ENCODE peak calls at places on chromosomes 12 and 14, in five cellular contexts. H is K562, S is HCT116, W is HepG2, Z is GM12878. U is an unnamed sample.
A peak's percentile ranks its signal among the peaks of the same experiment; 100 is the strongest.

GRCh38 chr12:121713257-121714155 is 954 bp downstream of the TMEM120B start:
- DNase-seq in H (peak; percentile 46), S (no peak), W (no peak), Z (no peak), U (no peak)

GRCh38 chr14:54366726-54367707 is 29.8 kb upstream of the CDKN3 start:
- DNase-seq in H (peak; percentile 59), S (peak; percentile 49), W (peak; percentile 84), Z (no peak), U (peak; percentile 30)

GRCh38 chr12:87150969-87151662 is 878.1 kb downstream of the C12orf50 start:
- DNase-seq in H (no peak), S (no peak), W (no peak), Z (peak; percentile 4), U (no peak)

GRCh38 chr12:4159851-4160250 is 113.7 kb upstream of the CCND2 start:
- DNase-seq in H (no peak), S (no peak), W (no peak), Z (no peak), U (no peak)

GRCh38 chr14:85531141-85531593 is 1.2 kb downstream of the FLRT2 start:
- DNase-seq in H (no peak), S (no peak), W (no peak), Z (no peak), U (peak; percentile 5)

GRCh38 chr12:45703942-45704341 is 25.6 kb upstream of the ARID2 start:
- DNase-seq in H (no peak), S (no peak), W (no peak), Z (no peak), U (no peak)

GRCh38 chr14:52044791-52045522 is 23.9 kb downstream of the NID2 start:
- DNase-seq in H (no peak), S (no peak), W (no peak), Z (no peak), U (no peak)

GRCh38 chr14:24310666-24311604 is at the start of gene LTB4R:
- DNase-seq in H (no peak), S (no peak), W (no peak), Z (no peak), U (no peak)

GRCh38 chr12:116599285-116600122 is 40.3 kb downstream of the MAP1LC3B2 start:
- DNase-seq in H (peak; percentile 90), S (peak; percentile 26), W (peak; percentile 22), Z (peak; percentile 7), U (peak; percentile 81)

GRCh38 chr14:61505815-61506809 is 184.7 kb downstream of the PRKCH start:
- DNase-seq in H (no peak), S (no peak), W (no peak), Z (no peak), U (no peak)

GRCh38 chr12:79766705-79767464 is 76.1 kb upstream of the PAWR start:
- DNase-seq in H (no peak), S (no peak), W (no peak), Z (no peak), U (no peak)

GRCh38 chr14:70641548-70642312 is at the start of gene TTC9:
- DNase-seq in H (peak; percentile 9), S (no peak), W (no peak), Z (no peak), U (peak; percentile 89)

GRCh38 chr14:70640938-70641547 is 673 bp upstream of the TTC9 start:
- DNase-seq in H (no peak), S (no peak), W (no peak), Z (peak; percentile 60), U (peak; percentile 68)

GRCh38 chr14:70644016-70644415 is 2.3 kb downstream of the TTC9 start:
- DNase-seq in H (no peak), S (no peak), W (no peak), Z (no peak), U (no peak)

GRCh38 chr14:70645892-70646291 is 4.2 kb downstream of the TTC9 start:
- DNase-seq in H (no peak), S (no peak), W (no peak), Z (no peak), U (no peak)

GRCh38 chr14:70642313-70643235 is 858 bp downstream of the TTC9 start:
- DNase-seq in H (no peak), S (no peak), W (no peak), Z (no peak), U (peak; percentile 77)
- TF ChIP-seq RAD21 in H (no peak), S (no peak), W (no peak), Z (no peak), U (no peak)

DNA sequence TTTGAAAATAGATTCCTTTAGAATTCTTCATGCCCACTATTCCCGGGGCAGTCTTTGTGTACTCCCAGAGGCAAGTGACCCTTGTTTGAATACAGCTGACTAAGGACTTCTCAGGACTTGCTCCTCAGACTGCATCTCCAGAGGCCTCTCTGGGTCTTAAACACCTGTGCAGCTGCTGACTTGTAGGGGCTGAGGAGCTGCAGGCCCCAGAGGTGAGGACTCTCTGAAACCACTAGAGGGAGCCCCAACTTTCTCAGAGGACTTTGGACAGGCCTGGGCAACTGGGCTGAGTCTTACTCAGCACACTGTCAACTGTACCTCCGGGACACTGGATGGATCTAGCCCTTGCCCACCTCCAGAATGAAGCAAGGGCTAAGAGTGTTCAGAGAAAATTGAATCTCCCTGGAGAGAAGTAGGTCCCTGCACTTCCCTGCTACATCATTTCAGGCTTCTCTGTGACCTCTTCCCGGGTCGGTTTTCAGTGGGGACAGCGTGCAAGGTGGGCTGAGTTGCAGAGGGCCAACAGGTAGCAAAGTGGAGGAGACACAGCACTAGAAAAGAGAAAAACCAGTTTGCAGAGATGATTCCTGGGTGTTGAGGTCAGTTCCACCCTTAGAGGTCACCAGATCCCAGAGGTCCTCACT is 164.6 kb downstream of the TMEM117 start:
- DNase-seq in H (peak; percentile 70), S (peak; percentile 60), W (peak; percentile 81), Z (no peak), U (peak; percentile 11)
- TF ChIP-seq ZBTB33 in H (no peak), S (no peak), W (no peak), Z (no peak), U (no peak)

DNA sequence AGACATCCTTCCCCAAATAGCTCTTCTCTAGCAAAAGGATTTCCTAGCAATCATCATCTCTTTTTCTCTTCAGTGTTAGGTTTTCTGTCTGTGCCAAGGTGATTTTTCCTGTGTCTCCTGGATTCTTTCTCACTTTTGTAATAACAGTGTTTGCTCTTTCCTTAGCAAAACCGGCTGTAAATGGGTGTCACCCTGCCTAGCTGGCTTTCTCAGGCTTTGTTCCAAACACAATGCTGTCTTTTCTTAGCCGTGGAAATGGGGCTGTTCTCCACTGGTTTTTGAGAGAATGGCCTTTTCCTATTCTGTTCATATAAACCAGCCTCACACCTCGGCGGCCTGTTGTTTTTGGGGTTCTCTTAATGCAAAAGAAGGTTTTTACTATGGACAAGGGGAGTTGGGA is 21.9 kb downstream of the JDP2 start:
- DNase-seq in H (no peak), S (no peak), W (no peak), Z (no peak), U (no peak)
- H3K4me2 ChIP-seq in H (no peak overlapping the region), S (no peak overlapping the region), W (peak overlapping the region; percentile 37), Z (no peak overlapping the region), U (no peak overlapping the region)

GRCh38 chr14:81557137-81557536 is 23.5 kb upstream of the SEL1L start:
- DNase-seq in H (no peak), S (no peak), W (no peak), Z (no peak), U (no peak)

GRCh38 chr14:81561084-81561775 is 27.6 kb upstream of the SEL1L start:
- DNase-seq in H (no peak), S (no peak), W (no peak), Z (no peak), U (no peak)

GRCh38 chr14:81555051-81555450 is 21.4 kb upstream of the SEL1L start:
- DNase-seq in H (no peak), S (no peak), W (no peak), Z (no peak), U (no peak)

GRCh38 chr14:81562818-81563217 is 29.2 kb upstream of the SEL1L start:
- DNase-seq in H (no peak), S (no peak), W (no peak), Z (no peak), U (no peak)

GRCh38 chr14:81559385-81559784 is 25.7 kb upstream of the SEL1L start:
- DNase-seq in H (no peak), S (no peak), W (no peak), Z (no peak), U (no peak)
- TF ChIP-seq RAD21 in H (no peak), S (no peak), W (no peak), Z (no peak), U (no peak)

GRCh38 chr12:59827767-59828166 is 231.9 kb downstream of the SLC16A7 start:
- DNase-seq in H (no peak), S (no peak), W (no peak), Z (no peak), U (no peak)

GRCh38 chr12:59820594-59821011 is 224.8 kb downstream of the SLC16A7 start:
- DNase-seq in H (no peak), S (no peak), W (no peak), Z (no peak), U (no peak)

DNA sequence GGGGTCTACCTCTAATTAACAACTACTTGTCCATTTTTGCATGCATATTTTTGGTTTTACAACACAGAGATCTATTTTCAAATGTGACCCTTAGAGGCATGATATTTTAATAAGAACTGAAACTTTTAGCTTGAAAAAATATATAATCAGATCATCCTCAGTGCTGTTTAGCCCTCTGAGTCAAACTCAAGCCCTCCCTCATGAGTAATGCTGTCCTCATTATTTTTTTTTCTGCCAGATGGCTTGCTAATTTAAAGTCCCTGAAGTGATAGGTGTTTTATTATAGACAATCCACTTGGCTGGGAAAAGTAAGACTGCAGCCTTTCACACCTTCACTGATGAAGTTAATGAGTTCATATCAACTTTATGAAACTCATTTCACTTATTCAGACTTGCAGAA is 227.7 kb downstream of the SLC16A7 start:
- DNase-seq in H (no peak), S (no peak), W (no peak), Z (no peak), U (no peak)
- TF ChIP-seq ZBTB33 in H (no peak), S (no peak), W (no peak), Z (no peak), U (no peak)

DNA sequence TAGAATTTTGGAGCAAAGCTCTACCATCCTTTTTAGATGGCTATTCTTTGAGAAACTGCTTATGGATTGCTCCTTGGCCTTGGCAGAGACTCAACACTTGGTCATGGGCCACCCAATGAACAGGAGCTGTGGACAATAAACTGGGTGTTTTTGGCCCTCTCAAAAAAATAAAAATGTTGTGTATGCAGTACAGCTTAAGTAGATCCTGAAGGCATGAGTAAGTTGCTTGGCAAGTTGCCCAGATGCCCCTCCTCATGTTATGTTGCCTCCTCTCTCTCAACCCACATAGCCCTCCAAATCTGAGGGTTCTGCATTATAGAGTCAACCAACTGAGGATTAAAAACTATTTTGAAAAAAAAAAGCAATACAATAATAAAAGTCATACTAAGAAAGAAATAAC is 124.9 kb downstream of the ATP23 start:
- DNase-seq in H (no peak), S (no peak), W (no peak), Z (no peak), U (no peak)
- H3K4me2 ChIP-seq in H (no peak overlapping the region), S (no peak overlapping the region), W (no peak overlapping the region), Z (no peak overlapping the region), U (no peak overlapping the region)

GRCh38 chr12:25761356-25761755 is 197.1 kb upstream of the RASSF8 start:
- DNase-seq in H (no peak), S (no peak), W (no peak), Z (no peak), U (no peak)
- TF ChIP-seq RAD21 in H (no peak), S (no peak), W (no peak), Z (no peak), U (no peak)